ENCODE peak calls at places on chromosomes 13 and 19, in six cellular contexts. N, S, H, E, L and Z are unnamed samples.

GRCh38 chr13:54226866-54227265 is 1198.3 kb downstream of the OLFM4 start:
- DNase-seq in H (no peak), S (no peak), N (no peak), L (no peak), E (no peak), Z (no peak)

GRCh38 chr13:39038569-39038898 is 278 bp downstream of the NHLRC3 start:
- DNase-seq in S (peak), H (no peak), L (peak), N (no peak), E (no peak), Z (peak)

GRCh38 chr19:45069056-45069455 is 7.2 kb downstream of the ZNF296 start:
- DNase-seq in H (no peak), L (peak), E (no peak), N (no peak), S (no peak), Z (no peak)

GRCh38 chr13:34224877-34225276 is 406.9 kb downstream of the RFC3 start:
- DNase-seq in S (no peak), N (no peak), H (no peak), L (no peak), E (no peak), Z (no peak)

GRCh38 chr13:104809483-104809882 is 1726.0 kb downstream of the EFNB2 start:
- DNase-seq in H (no peak), E (no peak), S (no peak), N (peak), L (no peak), Z (no peak)

GRCh38 chr13:86567119-86567518 is 767.9 kb upstream of the SLITRK6 start:
- DNase-seq in N (no peak), E (no peak), L (no peak), S (no peak), H (no peak), Z (no peak)

GRCh38 chr13:48892311-48892710 is 83.4 kb upstream of the FNDC3A start:
- DNase-seq in H (no peak), L (no peak), E (no peak), S (no peak), N (peak), Z (no peak)

GRCh38 chr13:106276876-106277275 is 258.6 kb downstream of the EFNB2 start:
- DNase-seq in E (no peak), L (no peak), H (no peak), N (peak), S (no peak), Z (no peak)

GRCh38 chr13:99383946-99384345 is 76.7 kb upstream of the GPR183 start:
- DNase-seq in S (peak), E (no peak), H (no peak), N (no peak), L (no peak), Z (no peak)

GRCh38 chr19:18310118-18310909 is 12.6 kb downstream of the LSM4 start:
- DNase-seq in N (no peak), L (peak), E (no peak), H (no peak), S (no peak), Z (no peak)

GRCh38 chr13:85277753-85278152 is 521.5 kb downstream of the SLITRK6 start:
- DNase-seq in L (no peak), E (no peak), N (peak), S (no peak), H (no peak), Z (no peak)

GRCh38 chr13:111027481-111028439 is 87.3 kb upstream of the ARHGEF7 start:
- DNase-seq in L (no peak), S (no peak), N (no peak), H (no peak), E (no peak), Z (no peak)

GRCh38 chr19:49639401-49640112 is 386 bp downstream of the RRAS start:
- DNase-seq in S (no peak), N (no peak), H (peak), E (peak), L (peak), Z (no peak)

GRCh38 chr13:42706286-42706685 is 75.1 kb upstream of the FAM216B start:
- DNase-seq in H (no peak), N (no peak), E (no peak), L (no peak), S (no peak), Z (no peak)

GRCh38 chr19:48418317-48419064 is 25.0 kb downstream of the GRIN2D start:
- DNase-seq in E (no peak), N (peak), L (no peak), S (no peak), H (no peak), Z (no peak)

GRCh38 chr13:94335786-94336357 is 143.6 kb downstream of the DCT start:
- DNase-seq in S (no peak), H (no peak), N (no peak), E (no peak), L (no peak), Z (no peak)

GRCh38 chr13:26694609-26695359 is 65.8 kb downstream of the GPR12 start:
- DNase-seq in E (no peak), S (no peak), H (no peak), L (no peak), N (no peak), Z (no peak)

GRCh38 chr13:99655351-99656091 is 154.2 kb downstream of the TM9SF2 start:
- DNase-seq in E (no peak), H (no peak), L (no peak), S (no peak), N (peak), Z (no peak)

GRCh38 chr19:38842439-38843174 is 7.2 kb downstream of the HNRNPL start:
- DNase-seq in L (peak), H (no peak), S (peak), E (no peak), N (no peak), Z (peak)

GRCh38 chr19:33300016-33300981 is 2.0 kb downstream of the CEBPA start:
- DNase-seq in E (no peak), L (no peak), N (no peak), S (no peak), H (no peak), Z (no peak)

GRCh38 chr13:20043207-20043925 is 84.8 kb downstream of the ZMYM2 start:
- DNase-seq in S (no peak), H (no peak), N (no peak), L (no peak), E (no peak), Z (no peak)

GRCh38 chr13:76820759-76821158 is 65.4 kb downstream of the KCTD12 start:
- DNase-seq in H (peak), E (peak), L (no peak), S (no peak), N (no peak), Z (no peak)

GRCh38 chr19:38706792-38707511 is 37.3 kb downstream of the CAPN12 start:
- DNase-seq in L (no peak), E (no peak), H (no peak), N (no peak), S (no peak), Z (no peak)

GRCh38 chr13:95704510-95704909 is 27.6 kb downstream of the DNAJC3 start:
- DNase-seq in E (no peak), S (no peak), H (no peak), L (no peak), N (no peak), Z (no peak)

GRCh38 chr19:917323-918151 is at the start of gene KISS1R:
- DNase-seq in H (no peak), S (peak), L (peak), E (no peak), N (no peak), Z (no peak)

GRCh38 chr19:48363500-48363809 is 285 bp downstream of the TMEM143 start:
- DNase-seq in L (no peak), H (no peak), E (peak), S (no peak), N (no peak), Z (no peak)

GRCh38 chr13:87274209-87274819 is 396.9 kb upstream of the SLITRK5 start:
- DNase-seq in N (peak), S (peak), E (no peak), L (peak), H (no peak), Z (peak)

GRCh38 chr19:35063940-35064818 is 22.7 kb downstream of the HPN start:
- DNase-seq in N (peak), E (no peak), H (no peak), S (no peak), L (no peak), Z (no peak)

GRCh38 chr19:46471116-46471733 is at the start of gene PNMA8A:
- DNase-seq in N (peak), E (peak), S (no peak), H (no peak), L (peak), Z (peak)

GRCh38 chr13:51557875-51558604 is 26.2 kb upstream of the WDFY2 start:
- DNase-seq in N (peak), L (no peak), S (no peak), H (no peak), E (no peak), Z (no peak)

GRCh38 chr19:57927587-57927986 is 7.6 kb downstream of the ZNF418 start:
- DNase-seq in H (no peak), S (no peak), E (no peak), L (no peak), N (no peak), Z (no peak)

GRCh38 chr19:6078068-6078467 is 32.2 kb downstream of the RFX2 start:
- DNase-seq in S (no peak), H (no peak), L (no peak), E (no peak), N (no peak), Z (no peak)

GRCh38 chr19:6076291-6076665 is 34.0 kb downstream of the RFX2 start:
- DNase-seq in N (no peak), H (no peak), L (no peak), E (no peak), S (no peak), Z (no peak)

GRCh38 chr19:6074709-6075403 is 35.4 kb downstream of the RFX2 start:
- DNase-seq in L (no peak), N (no peak), S (no peak), H (no peak), E (no peak), Z (no peak)

GRCh38 chr19:6073858-6074708 is 36.2 kb downstream of the RFX2 start:
- DNase-seq in E (no peak), L (no peak), N (no peak), H (no peak), S (no peak), Z (no peak)

GRCh38 chr19:6076675-6077463 is 33.4 kb downstream of the RFX2 start:
- DNase-seq in S (no peak), L (no peak), N (peak), E (no peak), H (no peak), Z (no peak)
- H3K4me3 ChIP-seq in S (no peak), L (no peak), N (no peak), E (peak), H (no peak), Z (no peak)

GRCh38 chr19:56596676-56597075 is 1.6 kb downstream of the ZNF71 start:
- DNase-seq in H (no peak), N (no peak), S (no peak), L (no peak), E (no peak), Z (no peak)
- H3K4me3 ChIP-seq in H (no peak), N (no peak), S (no peak), L (no peak), E (no peak), Z (no peak)

DNA sequence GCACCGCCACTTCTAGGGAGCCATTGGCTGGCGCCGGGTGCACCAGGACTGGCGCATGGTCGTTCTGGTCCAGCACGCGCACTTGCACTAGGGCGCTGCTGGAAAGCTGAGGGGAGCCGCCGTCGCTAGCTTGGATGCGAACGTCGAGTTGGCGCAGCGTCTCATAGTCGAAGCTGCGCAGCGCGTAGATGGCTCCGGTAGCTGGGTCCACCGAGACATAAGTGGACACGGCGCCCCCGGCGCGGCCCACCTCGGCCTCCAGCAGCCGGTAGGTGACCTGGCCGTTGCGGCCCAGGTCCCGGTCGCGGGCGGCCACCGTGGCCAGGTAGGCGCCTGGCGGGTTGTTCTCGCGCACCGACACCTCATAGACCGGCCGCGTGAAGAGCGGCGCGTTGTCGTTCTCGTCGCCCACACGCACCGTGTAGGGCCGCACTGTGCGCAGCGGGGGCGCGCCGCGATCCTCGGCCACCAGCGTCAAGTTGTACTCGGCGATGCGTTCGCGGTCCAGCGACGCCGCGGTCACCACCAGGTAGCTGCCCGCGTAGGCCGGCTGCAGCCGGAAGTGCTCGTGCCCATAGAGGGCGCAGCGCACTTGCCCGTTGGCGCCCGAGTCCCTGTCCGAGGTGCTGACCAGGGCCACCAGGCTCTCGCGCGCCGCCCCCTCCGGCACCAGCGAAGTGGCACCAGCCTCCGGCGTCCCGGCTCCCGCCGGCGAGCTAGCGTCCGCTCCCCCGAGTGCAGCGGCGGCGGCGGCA is 1.7 kb downstream of the PCDH8 start:
- DNase-seq in L (peak), E (peak), N (no peak), H (peak), S (no peak), Z (no peak)
- H3K4me3 ChIP-seq in L (no peak), E (no peak), N (no peak), H (no peak), S (no peak), Z (no peak)

GRCh38 chr13:23375007-23375971 is 58.2 kb downstream of the SACS start:
- DNase-seq in N (peak), E (peak), S (peak), L (peak), H (peak), Z (peak)
- H3K4me3 ChIP-seq in N (peak), E (peak), S (peak), L (peak), H (peak), Z (peak)

GRCh38 chr13:109627649-109628048 is 158.7 kb downstream of the IRS2 start:
- DNase-seq in E (no peak), H (no peak), L (no peak), N (no peak), S (no peak), Z (no peak)

GRCh38 chr13:109626386-109627171 is 159.8 kb downstream of the IRS2 start:
- DNase-seq in N (no peak), S (no peak), L (no peak), H (no peak), E (no peak), Z (no peak)

GRCh38 chr13:109625156-109625555 is 161.2 kb downstream of the IRS2 start:
- DNase-seq in N (no peak), L (no peak), S (no peak), H (no peak), E (no peak), Z (no peak)

GRCh38 chr13:109616021-109616420 is 170.4 kb downstream of the IRS2 start:
- DNase-seq in S (no peak), E (no peak), H (no peak), L (no peak), N (no peak), Z (no peak)

DNA sequence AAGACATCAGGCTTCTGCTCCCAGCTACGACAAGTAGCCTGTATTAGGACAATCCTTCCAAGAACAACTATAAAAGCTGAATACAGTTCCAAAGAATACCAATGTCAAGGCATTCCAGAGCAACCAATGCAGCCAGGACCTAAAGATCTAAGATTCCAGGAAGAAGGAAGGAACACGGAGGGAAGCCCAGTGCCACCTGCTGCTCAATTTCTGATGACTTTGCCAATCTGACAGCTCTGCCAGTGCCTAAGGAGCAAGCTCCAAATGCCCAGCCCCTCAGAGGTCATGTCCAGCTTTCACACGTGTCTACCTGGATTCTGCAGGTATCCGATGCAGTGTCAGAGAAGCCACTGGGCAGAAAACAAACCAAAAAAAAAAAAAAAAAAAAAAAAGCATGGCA is 164.4 kb downstream of the IRS2 start:
- DNase-seq in S (no peak), L (peak), N (no peak), E (no peak), H (no peak), Z (no peak)
- H3K4me3 ChIP-seq in S (no peak), L (no peak), N (no peak), E (no peak), H (no peak), Z (no peak)

GRCh38 chr19:5993516-5994406 is 15.8 kb upstream of the RANBP3 start:
- DNase-seq in S (no peak), H (no peak), E (no peak), N (no peak), L (no peak), Z (no peak)
- H3K4me3 ChIP-seq in S (no peak), H (no peak), E (no peak), N (no peak), L (no peak), Z (no peak)

GRCh38 chr19:55083004-55083850 is 7.6 kb downstream of the EPS8L1 start:
- DNase-seq in L (no peak), H (no peak), E (no peak), S (no peak), N (no peak), Z (no peak)

GRCh38 chr19:55082023-55082851 is 6.6 kb downstream of the EPS8L1 start:
- DNase-seq in N (peak), H (no peak), S (peak), L (peak), E (no peak), Z (peak)

GRCh38 chr19:55080121-55080914 is 4.6 kb downstream of the EPS8L1 start:
- DNase-seq in S (peak), E (no peak), L (peak), H (no peak), N (peak), Z (peak)

GRCh38 chr19:55080915-55081772 is 5.5 kb downstream of the EPS8L1 start:
- DNase-seq in S (peak), H (peak), L (peak), N (peak), E (no peak), Z (peak)

DNA sequence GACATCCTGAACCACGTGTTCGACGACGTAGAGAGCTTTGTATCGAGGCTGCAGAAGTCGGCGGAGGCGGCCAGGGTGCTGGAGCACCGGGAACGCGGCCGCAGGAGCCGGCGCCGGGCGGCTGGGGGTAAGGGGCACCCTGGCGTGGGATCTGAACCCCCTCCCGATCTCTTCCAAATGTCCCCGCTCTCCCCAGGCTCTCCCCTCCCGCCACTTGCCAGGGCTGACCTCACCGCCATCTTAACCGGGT is 6.0 kb downstream of the EPS8L1 start:
- DNase-seq in E (no peak), N (no peak), S (no peak), H (no peak), L (no peak), Z (no peak)
- H3K4me3 ChIP-seq in E (peak), N (no peak), S (peak), H (no peak), L (no peak), Z (no peak)

GRCh38 chr19:6723738-6724137 is 3.3 kb upstream of the C3 start:
- DNase-seq in E (no peak), L (no peak), N (no peak), S (no peak), H (no peak), Z (no peak)
- H3K4me3 ChIP-seq in E (no peak), L (no peak), N (no peak), S (no peak), H (no peak), Z (no peak)

GRCh38 chr19:19647037-19647835 is 3.8 kb upstream of the GMIP start:
- DNase-seq in L (no peak), H (no peak), N (no peak), S (no peak), E (no peak), Z (no peak)
- H3K4me3 ChIP-seq in L (no peak), H (no peak), N (no peak), S (no peak), E (no peak), Z (no peak)